ENCODE peak calls at places on chromosomes 12 and 14, in five cellular contexts. V is hepatic stellate cell; L is activated naive CD8-positive, alpha-beta T cell treated with anti-CD3 and anti-CD28 coated beads for 36 hours; O is LoVo; Q is AG08395. H is an unnamed sample.

GRCh38 chr14:58878740-58879139 is 241.0 kb downstream of the DACT1 start:
- DNase-seq in Q (no peak), L (no peak), O (no peak), V (no peak), H (no peak)

GRCh38 chr12:51531982-51532497 is 59.0 kb upstream of the SCN8A start:
- DNase-seq in V (peak), O (peak), Q (peak), L (peak), H (peak)

GRCh38 chr14:32394038-32394437 is 64.9 kb downstream of the AKAP6 start:
- DNase-seq in V (no peak), Q (no peak), O (no peak), L (no peak), H (no peak)

GRCh38 chr12:53995311-53996187 is 4.4 kb upstream of the HOXC9 start:
- DNase-seq in Q (peak), O (peak), L (no peak), V (peak), H (peak)

GRCh38 chr14:105219753-105220152 is 28.6 kb upstream of the BTBD6 start:
- DNase-seq in O (no peak), Q (no peak), V (no peak), L (no peak), H (no peak)

GRCh38 chr12:127245437-127245836 is 1021.5 kb upstream of the TMEM132C start:
- DNase-seq in Q (peak), O (no peak), V (no peak), L (no peak), H (no peak)

GRCh38 chr12:57230381-57231155 is 1.1 kb downstream of the SHMT2 start:
- DNase-seq in L (no peak), O (no peak), V (no peak), Q (no peak), H (no peak)

GRCh38 chr12:96197503-96198272 is 3.5 kb downstream of the ELK3 start:
- DNase-seq in L (no peak), Q (peak), V (peak), O (peak), H (peak)

GRCh38 chr12:75720807-75721206 is 209.4 kb upstream of the KRR1 start:
- DNase-seq in V (no peak), O (no peak), L (no peak), Q (no peak), H (peak)

GRCh38 chr14:48473944-48474343 is 798.5 kb upstream of the MDGA2 start:
- DNase-seq in O (no peak), L (no peak), V (no peak), Q (no peak), H (no peak)

GRCh38 chr12:53046655-53047220 is 3.1 kb upstream of the TNS2 start:
- DNase-seq in L (peak), V (peak), Q (peak), O (peak), H (peak)

GRCh38 chr14:64745511-64746041 is 41.4 kb downstream of the PLEKHG3 start:
- DNase-seq in L (no peak), V (peak), Q (peak), O (no peak), H (no peak)

GRCh38 chr14:73058923-73059311 is 583 bp downstream of the RBM25 start:
- DNase-seq in O (peak), Q (peak), V (peak), L (no peak), H (peak)

GRCh38 chr12:49917788-49918173 is 14.1 kb upstream of the FAIM2 start:
- DNase-seq in L (no peak), O (no peak), V (no peak), Q (no peak), H (no peak)

GRCh38 chr12:132116709-132117557 is 27.2 kb downstream of the DDX51 start:
- DNase-seq in Q (no peak), O (no peak), L (no peak), V (no peak), H (no peak)

GRCh38 chr12:84113666-84114065 is 798.9 kb downstream of the SLC6A15 start:
- DNase-seq in O (no peak), Q (no peak), L (no peak), V (no peak), H (no peak)

GRCh38 chr14:77143071-77143470 is 1.5 kb upstream of the ZDHHC22 start:
- DNase-seq in V (no peak), O (no peak), Q (no peak), L (no peak), H (peak)

GRCh38 chr12:63038361-63039100 is 103.6 kb upstream of the PPM1H start:
- DNase-seq in L (no peak), V (no peak), O (no peak), Q (no peak), H (peak)

GRCh38 chr14:69532561-69533335 is 41.9 kb downstream of the CCDC177 start:
- DNase-seq in O (no peak), V (no peak), L (no peak), Q (no peak), H (no peak)

GRCh38 chr12:65858831-65859230 is 34.5 kb downstream of the HMGA2 start:
- DNase-seq in V (no peak), O (no peak), Q (no peak), L (no peak), H (no peak)

GRCh38 chr14:89146291-89146690 is 270.7 kb downstream of the FOXN3 start:
- DNase-seq in L (no peak), V (no peak), O (no peak), Q (peak), H (no peak)

GRCh38 chr12:121165316-121165715 is 32.6 kb downstream of the P2RX7 start:
- DNase-seq in O (no peak), L (no peak), Q (no peak), V (no peak), H (no peak)

GRCh38 chr14:99329711-99330315 is 57.8 kb upstream of the BCL11B start:
- DNase-seq in L (no peak), Q (no peak), V (no peak), O (no peak), H (no peak)

GRCh38 chr14:70555890-70556289 is 21.1 kb upstream of the ADAM20 start:
- DNase-seq in Q (peak), V (no peak), L (peak), O (peak), H (no peak)

H was measured in NCI-H69.